ENCODE peak calls at places on chromosomes 12 and 14, in six cellular contexts. O is fibroblast of lung; N is ovary; W is CD4-positive, alpha-beta T cell; S is cardiac muscle cell; L is heart left ventricle. V is an unnamed sample.

GRCh38 chr14:52944267-52944666 is 6.6 kb downstream of the FERMT2 start:
- DNase-seq in L (no peak), O (no peak), N (no peak), W (no peak), S (no peak), V (no peak)

GRCh38 chr12:46921048-46921753 is 95.4 kb upstream of the SLC38A4 start:
- DNase-seq in O (peak; percentile 72), N (no peak), L (no peak), S (no peak), W (no peak), V (no peak)

GRCh38 chr14:68627868-68628604 is 164.8 kb downstream of the ZFP36L1 start:
- DNase-seq in N (no peak), W (peak; percentile 62), O (no peak), S (no peak), L (no peak), V (no peak)

GRCh38 chr14:103209054-103209453 is 85.8 kb downstream of the TNFAIP2 start:
- DNase-seq in S (no peak), N (no peak), W (no peak), O (no peak), L (no peak), V (no peak)

GRCh38 chr12:6333566-6333965 is 8.3 kb downstream of the TNFRSF1A start:
- DNase-seq in S (no peak), N (no peak), W (no peak), O (no peak), L (no peak), V (no peak)

GRCh38 chr14:20836668-20837338 is 34.2 kb upstream of the RNASE1 start:
- DNase-seq in L (no peak), W (no peak), S (peak; percentile 47), N (no peak), O (peak; percentile 3), V (no peak)

GRCh38 chr12:130880411-130880885 is 8.6 kb downstream of the RAN start:
- DNase-seq in N (no peak), L (no peak), S (no peak), W (no peak), O (no peak), V (no peak)

GRCh38 chr14:70887207-70888150 is 19.8 kb upstream of the PCNX1 start:
- DNase-seq in S (no peak), N (no peak), W (no peak), O (peak; percentile 94), L (no peak), V (peak; percentile 50)

GRCh38 chr12:6953417-6954315 is 2.5 kb downstream of the PTPN6 start:
- DNase-seq in S (no peak), O (no peak), W (peak; percentile 73), N (no peak), L (peak; percentile 78), V (no peak)

GRCh38 chr14:72479471-72479931 is 414.4 kb downstream of the DPF3 start:
- DNase-seq in N (no peak), L (no peak), W (no peak), S (peak; percentile 66), O (no peak), V (no peak)

GRCh38 chr14:99821519-99822165 is 28.4 kb downstream of the EML1 start:
- DNase-seq in O (peak; percentile 79), L (no peak), S (peak; percentile 57), W (no peak), N (no peak), V (no peak)

GRCh38 chr12:21939435-21939834 is 1.8 kb downstream of the ABCC9 start:
- DNase-seq in S (no peak), N (no peak), O (no peak), L (peak; percentile 33), W (no peak), V (no peak)

GRCh38 chr14:23294346-23294733 is 8.3 kb downstream of the PPP1R3E start:
- DNase-seq in W (no peak), L (no peak), N (peak; percentile 21), O (no peak), S (no peak), V (no peak)

GRCh38 chr14:65303185-65303901 is 109.2 kb upstream of the FUT8 start:
- DNase-seq in S (no peak), W (no peak), O (no peak), N (no peak), L (no peak), V (no peak)

GRCh38 chr12:105861232-105861631 is 277.5 kb downstream of the NUAK1 start:
- DNase-seq in O (no peak), W (no peak), S (no peak), N (no peak), L (no peak), V (no peak)

GRCh38 chr12:113932411-113933196 is 33.5 kb downstream of the RBM19 start:
- DNase-seq in S (peak; percentile 21), L (no peak), N (peak; percentile 75), W (no peak), O (peak; percentile 52), V (no peak)

GRCh38 chr14:103705158-103705523 is 10.1 kb downstream of the XRCC3 start:
- DNase-seq in W (no peak), O (no peak), L (peak; percentile 71), S (no peak), N (peak; percentile 73), V (no peak)

GRCh38 chr12:59446156-59446555 is 149.7 kb upstream of the SLC16A7 start:
- DNase-seq in W (no peak), L (no peak), O (no peak), N (no peak), S (no peak), V (no peak)

GRCh38 chr14:71733210-71733883 is 198.9 kb upstream of the RGS6 start:
- DNase-seq in N (no peak), W (no peak), S (no peak), O (peak; percentile 50), L (no peak), V (no peak)

GRCh38 chr12:116642683-116643082 is 83.5 kb downstream of the MAP1LC3B2 start:
- DNase-seq in S (no peak), O (no peak), W (no peak), N (no peak), L (no peak), V (no peak)

GRCh38 chr14:49992901-49993335 is 100.0 kb downstream of the ARF6 start:
- DNase-seq in S (no peak), O (peak; percentile 72), N (no peak), L (no peak), W (no peak), V (no peak)

GRCh38 chr14:99649219-99649618 is 4.3 kb downstream of the HHIPL1 start:
- DNase-seq in O (peak; percentile 60), L (no peak), S (no peak), N (no peak), W (no peak), V (no peak)

GRCh38 chr14:68244272-68244975 is 424.8 kb downstream of the RAD51B start:
- DNase-seq in L (no peak), S (no peak), W (no peak), O (no peak), N (no peak), V (no peak)

GRCh38 chr12:121797937-121798801 is 4.7 kb upstream of the RHOF start:
- DNase-seq in W (no peak), O (peak; percentile 74), S (no peak), N (peak; percentile 90), L (peak; percentile 81), V (no peak)

GRCh38 chr14:92866181-92866752 is 56.7 kb upstream of the CHGA start:
- DNase-seq in S (no peak), L (no peak), O (no peak), W (no peak), N (no peak), V (no peak)

GRCh38 chr14:101088395-101088667 is 184.8 kb upstream of the RTL1 start:
- DNase-seq in N (no peak), L (no peak), O (no peak), W (no peak), S (no peak), V (no peak)

GRCh38 chr12:108515916-108516315 is 839 bp downstream of the FICD start:
- DNase-seq in O (no peak), L (no peak), S (no peak), N (no peak), W (no peak), V (no peak)

GRCh38 chr12:95215925-95216324 is 1.3 kb downstream of the FGD6 start:
- DNase-seq in O (peak; percentile 80), L (no peak), S (peak; percentile 47), N (no peak), W (no peak), V (no peak)

GRCh38 chr12:6049587-6049986 is 74.9 kb downstream of the VWF start:
- DNase-seq in O (no peak), N (no peak), W (no peak), L (no peak), S (no peak), V (no peak)

GRCh38 chr12:89492883-89493282 is 31.7 kb downstream of the GALNT4 start:
- DNase-seq in O (no peak), L (no peak), S (peak; percentile 11), W (no peak), N (no peak), V (no peak)

GRCh38 chr12:52531563-52532300 is 11.5 kb upstream of the KRT5 start:
- DNase-seq in L (no peak), S (no peak), O (no peak), W (no peak), N (no peak), V (no peak)

GRCh38 chr12:106892075-106892474 is 63.6 kb upstream of the TMEM263 start:
- DNase-seq in N (no peak), L (no peak), W (no peak), O (no peak), S (no peak), V (no peak)

DNA sequence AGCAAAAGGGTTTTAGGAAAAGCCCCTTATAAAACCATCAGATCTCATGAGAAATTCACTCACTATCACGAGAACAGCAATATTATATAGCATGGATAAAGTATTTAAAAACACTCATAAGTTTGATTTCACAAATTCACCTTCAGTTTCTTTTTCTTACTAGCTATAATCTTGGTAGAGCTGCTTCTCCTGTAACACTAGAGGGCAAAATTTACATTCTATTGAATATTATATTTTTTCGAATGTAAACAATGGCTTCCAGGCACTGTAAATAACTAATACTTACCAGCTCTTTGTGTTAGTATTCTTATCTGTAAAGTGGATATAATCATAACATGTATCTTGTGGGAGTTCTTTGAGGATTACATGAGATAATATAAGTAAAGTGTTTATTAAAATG is 259.6 kb downstream of the CCER1 start:
- DNase-seq in O (peak; percentile 34), L (no peak), S (no peak), W (no peak), N (no peak), V (no peak)
- TF ChIP-seq CTCF in O (no peak), L (no peak), S (peak; percentile 37), W (no peak), N (no peak), V (no peak)

GRCh38 chr12:45890276-45890675 is 100.1 kb downstream of the SCAF11 start:
- DNase-seq in O (peak; percentile 14), S (no peak), N (no peak), L (no peak), W (no peak), V (no peak)
- TF ChIP-seq CTCF in O (no peak), S (no peak), N (no peak), L (no peak), W (no peak), V (no peak)

GRCh38 chr12:93990832-93991748 is 157.3 kb upstream of the PLXNC1 start:
- DNase-seq in N (no peak), L (peak; percentile 52), S (peak; percentile 46), O (peak; percentile 60), W (no peak), V (no peak)
- TF ChIP-seq CTCF in N (no peak), L (peak; percentile 59), S (peak; percentile 60), O (peak; percentile 35), W (no peak), V (peak; percentile 62)

GRCh38 chr12:67014642-67015041 is 254.5 kb upstream of the CAND1 start:
- DNase-seq in L (no peak), W (no peak), N (no peak), S (no peak), O (no peak), V (no peak)
- TF ChIP-seq CTCF in L (no peak), W (no peak), N (no peak), S (no peak), O (no peak), V (no peak)

V was measured in AG09319.